ENCODE peak calls at places on chromosome 13, in four cellular contexts. One of them, this sample, is unnamed. For H3K9me3, the result is how much of the 10 kb centered on the place peaks cover.

GRCh38 chr13:27020415-27020814 is 151.2 kb downstream of the USP12 start:
- DNase-seq in H1: no peak
- DNase-seq in breast epithelium: no peak
- DNase-seq in heart right ventricle: no peak
- DNase-seq in this sample: no peak

GRCh38 chr13:44218501-44219240 is 155.0 kb upstream of the SERP2 start:
- DNase-seq in H1: no peak
- DNase-seq in breast epithelium: peak
- DNase-seq in heart right ventricle: peak
- DNase-seq in this sample: peak

GRCh38 chr13:72920097-72920496 is 138.2 kb downstream of the PIBF1 start:
- DNase-seq in H1: no peak
- DNase-seq in breast epithelium: no peak
- DNase-seq in heart right ventricle: peak
- DNase-seq in this sample: peak

GRCh38 chr13:107441279-107441678 is 774.1 kb downstream of the LIG4 start:
- DNase-seq in H1: no peak
- DNase-seq in breast epithelium: no peak
- DNase-seq in heart right ventricle: no peak
- DNase-seq in this sample: no peak

GRCh38 chr13:98937911-98938381 is 39.9 kb downstream of the DOCK9 start:
- DNase-seq in H1: peak
- DNase-seq in breast epithelium: no peak
- DNase-seq in heart right ventricle: no peak
- DNase-seq in this sample: no peak

GRCh38 chr13:83881917-83882625 is at the start of gene SLITRK1:
- DNase-seq in H1: peak
- DNase-seq in breast epithelium: peak
- DNase-seq in heart right ventricle: peak
- DNase-seq in this sample: peak

GRCh38 chr13:42028113-42028799 is 20.2 kb upstream of the DGKH start:
- DNase-seq in H1: no peak
- DNase-seq in breast epithelium: no peak
- DNase-seq in heart right ventricle: no peak
- DNase-seq in this sample: no peak

GRCh38 chr13:113805431-113806103 is 46.5 kb downstream of the TMEM255B start:
- DNase-seq in H1: no peak
- DNase-seq in breast epithelium: no peak
- DNase-seq in heart right ventricle: no peak
- DNase-seq in this sample: no peak

GRCh38 chr13:37427843-37428494 is 170.6 kb downstream of the POSTN start:
- DNase-seq in H1: no peak
- DNase-seq in breast epithelium: no peak
- DNase-seq in heart right ventricle: peak
- DNase-seq in this sample: no peak

GRCh38 chr13:22589880-22590279 is 590.9 kb upstream of the SGCG start:
- DNase-seq in H1: no peak
- DNase-seq in breast epithelium: no peak
- DNase-seq in heart right ventricle: no peak
- DNase-seq in this sample: no peak

GRCh38 chr13:57996717-57997116 is 365.2 kb downstream of the PCDH17 start:
- DNase-seq in H1: no peak
- DNase-seq in breast epithelium: no peak
- DNase-seq in heart right ventricle: no peak
- DNase-seq in this sample: no peak

GRCh38 chr13:29964181-29964845 is 113.9 kb upstream of the UBL3 start:
- DNase-seq in H1: peak
- DNase-seq in breast epithelium: no peak
- DNase-seq in heart right ventricle: no peak
- DNase-seq in this sample: no peak

GRCh38 chr13:70856706-70857105 is 748.5 kb upstream of the KLHL1 start:
- DNase-seq in H1: no peak
- DNase-seq in breast epithelium: no peak
- DNase-seq in heart right ventricle: no peak
- DNase-seq in this sample: no peak

GRCh38 chr13:49354719-49355118 is 89.1 kb downstream of the CAB39L start:
- DNase-seq in H1: no peak
- DNase-seq in breast epithelium: no peak
- DNase-seq in heart right ventricle: no peak
- DNase-seq in this sample: no peak

GRCh38 chr13:95641291-95641811 is 3.2 kb downstream of the DZIP1 start:
- DNase-seq in H1: no peak
- DNase-seq in breast epithelium: no peak
- DNase-seq in heart right ventricle: no peak
- DNase-seq in this sample: no peak

GRCh38 chr13:23087884-23088283 is 92.9 kb upstream of the SGCG start:
- DNase-seq in H1: no peak
- DNase-seq in breast epithelium: no peak
- DNase-seq in heart right ventricle: no peak
- DNase-seq in this sample: peak

DNA sequence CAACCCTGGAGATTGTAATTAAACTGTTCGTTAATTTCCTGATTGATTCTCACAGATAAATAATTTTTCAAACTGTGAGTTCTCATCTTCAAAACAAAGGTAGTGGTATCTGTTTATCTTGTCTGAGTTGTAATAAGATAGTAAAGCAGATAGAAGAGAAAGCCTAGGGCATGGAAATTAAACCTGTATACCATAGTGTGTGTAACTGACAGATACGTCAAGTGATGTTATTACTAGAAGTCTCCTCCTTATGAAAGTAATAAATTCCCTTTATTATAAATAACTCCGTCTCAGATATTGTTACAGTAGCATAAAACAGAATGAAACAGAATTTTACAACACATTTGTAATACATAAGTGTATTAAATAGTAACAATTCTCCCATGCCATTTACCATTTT is 1065.1 kb downstream of the SLITRK1 start:
- DNase-seq in H1: no peak
- DNase-seq in breast epithelium: no peak
- DNase-seq in heart right ventricle: no peak
- DNase-seq in this sample: no peak
- H3K9me3 ChIP-seq in H1: under half
- H3K9me3 ChIP-seq in breast epithelium: under half
- H3K9me3 ChIP-seq in heart right ventricle: under half
- H3K9me3 ChIP-seq in this sample: under half

GRCh38 chr13:19171563-19171962 is 10.1 kb downstream of the TUBA3C start:
- DNase-seq in H1: no peak
- DNase-seq in breast epithelium: no peak
- DNase-seq in heart right ventricle: no peak
- DNase-seq in this sample: no peak
- H3K9me3 ChIP-seq in H1: half or more
- H3K9me3 ChIP-seq in breast epithelium: under half
- H3K9me3 ChIP-seq in heart right ventricle: under half
- H3K9me3 ChIP-seq in this sample: under half

DNA sequence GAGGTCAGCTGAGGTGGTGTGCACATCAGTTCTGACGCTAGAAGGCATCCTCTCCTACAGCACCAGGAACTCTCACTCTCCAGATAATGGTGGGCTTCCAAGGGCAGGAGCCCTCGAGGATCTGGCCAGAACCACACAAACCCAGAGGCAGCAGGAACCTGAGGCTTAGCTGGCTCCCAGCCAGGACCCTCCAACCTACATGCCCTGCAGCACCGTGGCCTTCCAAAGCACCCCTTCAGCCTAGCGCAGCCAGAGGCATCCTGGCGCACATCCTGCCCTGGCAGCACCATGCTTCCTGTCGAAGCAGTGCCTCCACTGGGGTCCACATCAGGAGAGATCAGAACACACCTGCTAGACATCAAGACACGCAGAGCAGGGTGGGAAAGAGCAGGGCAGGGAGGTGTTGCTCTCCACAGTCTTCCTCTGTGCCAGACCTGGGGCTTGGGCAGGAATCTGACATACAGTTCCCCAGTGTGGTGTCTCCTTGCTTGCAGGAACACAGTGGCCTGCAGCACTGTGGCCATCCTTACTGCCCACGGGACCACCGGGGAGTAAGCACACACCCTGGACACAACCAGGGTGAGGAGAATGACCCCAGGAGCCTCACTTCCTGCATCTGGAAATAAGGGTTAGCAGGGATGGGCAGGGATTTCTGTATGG is 21.7 kb downstream of the TUBA3C start:
- DNase-seq in H1: no peak
- DNase-seq in breast epithelium: no peak
- DNase-seq in heart right ventricle: no peak
- DNase-seq in this sample: no peak
- H3K9me3 ChIP-seq in H1: half or more
- H3K9me3 ChIP-seq in breast epithelium: under half
- H3K9me3 ChIP-seq in heart right ventricle: under half
- H3K9me3 ChIP-seq in this sample: under half

DNA sequence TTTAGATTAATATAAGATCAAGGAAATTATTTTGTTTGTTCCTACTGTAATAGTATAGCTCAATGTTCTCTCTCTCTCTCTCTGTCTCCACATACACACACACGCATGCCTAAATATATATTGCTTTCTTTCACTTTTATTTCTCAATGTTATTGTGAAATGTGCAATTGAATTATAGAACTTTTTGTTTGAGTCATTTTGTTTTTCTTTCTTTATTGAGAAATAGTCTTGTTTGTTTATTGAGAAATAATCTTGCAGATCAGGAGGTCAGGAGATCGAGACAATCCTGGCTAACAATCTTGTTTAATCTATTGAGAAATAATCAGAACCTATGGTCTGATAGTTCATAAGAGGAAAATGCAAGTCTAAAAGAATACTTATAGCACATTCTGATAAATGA is 1581.3 kb downstream of the EFNB2 start:
- DNase-seq in H1: no peak
- DNase-seq in breast epithelium: no peak
- DNase-seq in heart right ventricle: no peak
- DNase-seq in this sample: no peak
- H3K9me3 ChIP-seq in H1: under half
- H3K9me3 ChIP-seq in breast epithelium: under half
- H3K9me3 ChIP-seq in heart right ventricle: under half
- H3K9me3 ChIP-seq in this sample: under half

GRCh38 chr13:50800091-50800739 is 43.3 kb downstream of the DLEU7 start:
- DNase-seq in H1: no peak
- DNase-seq in breast epithelium: no peak
- DNase-seq in heart right ventricle: no peak
- DNase-seq in this sample: no peak

GRCh38 chr13:50793026-50793425 is 50.5 kb downstream of the DLEU7 start:
- DNase-seq in H1: no peak
- DNase-seq in breast epithelium: no peak
- DNase-seq in heart right ventricle: no peak
- DNase-seq in this sample: no peak

GRCh38 chr13:50798923-50799322 is 44.6 kb downstream of the DLEU7 start:
- DNase-seq in H1: no peak
- DNase-seq in breast epithelium: no peak
- DNase-seq in heart right ventricle: no peak
- DNase-seq in this sample: no peak

GRCh38 chr13:50797081-50797480 is 46.4 kb downstream of the DLEU7 start:
- DNase-seq in H1: no peak
- DNase-seq in breast epithelium: no peak
- DNase-seq in heart right ventricle: no peak
- DNase-seq in this sample: peak

DNA sequence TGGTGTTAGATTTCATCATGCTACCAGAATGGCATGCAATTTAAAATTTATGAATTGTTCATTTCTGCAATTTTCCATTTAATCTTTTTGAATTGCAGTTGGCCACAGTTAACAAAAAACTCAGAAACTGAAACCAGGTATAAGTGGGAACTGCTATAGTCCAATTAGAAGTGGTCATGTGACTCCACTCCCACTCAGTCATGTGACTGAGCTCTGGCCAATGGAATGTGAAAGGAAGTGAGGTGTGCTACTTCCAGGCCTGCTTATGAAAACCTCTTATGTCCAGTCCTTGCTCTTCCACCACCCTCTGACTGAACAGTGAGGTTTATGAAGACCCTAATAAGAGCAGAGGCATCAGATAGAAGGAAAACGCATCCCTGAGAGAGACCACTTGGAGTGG is 47.0 kb downstream of the DLEU7 start:
- DNase-seq in H1: no peak
- DNase-seq in breast epithelium: no peak
- DNase-seq in heart right ventricle: no peak
- DNase-seq in this sample: no peak
- H3K9me3 ChIP-seq in H1: under half
- H3K9me3 ChIP-seq in breast epithelium: under half
- H3K9me3 ChIP-seq in heart right ventricle: under half
- H3K9me3 ChIP-seq in this sample: under half

DNA sequence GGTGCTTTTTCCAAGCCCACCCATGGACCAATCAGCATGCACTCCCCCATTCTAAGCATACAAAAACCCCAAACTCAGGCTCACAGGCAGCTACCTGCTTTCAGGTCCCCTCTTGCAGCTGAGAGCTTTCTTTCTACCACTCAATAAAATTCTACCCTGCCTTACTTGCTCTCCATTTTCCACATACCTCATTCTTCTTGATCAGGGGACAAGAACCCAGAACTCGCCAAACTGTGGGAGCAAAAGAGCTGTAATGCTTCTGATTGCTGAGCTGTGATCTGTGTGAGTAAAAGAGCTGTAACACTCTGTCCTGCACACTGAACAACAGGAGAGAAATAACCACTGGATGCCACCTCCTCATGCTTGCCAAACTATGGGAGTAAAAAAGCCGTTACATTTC is 972.1 kb downstream of the SLITRK5 start:
- DNase-seq in H1: no peak
- DNase-seq in breast epithelium: no peak
- DNase-seq in heart right ventricle: no peak
- DNase-seq in this sample: no peak
- H3K9me3 ChIP-seq in H1: under half
- H3K9me3 ChIP-seq in breast epithelium: under half
- H3K9me3 ChIP-seq in heart right ventricle: under half
- H3K9me3 ChIP-seq in this sample: under half

GRCh38 chr13:18943721-18944391 is 237.8 kb downstream of the TUBA3C start:
- DNase-seq in H1: no peak
- DNase-seq in breast epithelium: no peak
- DNase-seq in heart right ventricle: no peak
- DNase-seq in this sample: no peak
- H3K9me3 ChIP-seq in H1: half or more
- H3K9me3 ChIP-seq in breast epithelium: under half
- H3K9me3 ChIP-seq in heart right ventricle: under half
- H3K9me3 ChIP-seq in this sample: under half